ENCODE peak calls at places on chromosomes 11 and 22, in seven cellular contexts. J, C, V, H, E, R and B are unnamed samples.

GRCh38 chr22:50444663-50445062 is 30.2 kb downstream of the SBF1 start:
- DNase-seq in C (no peak), J (peak; percentile 44), E (no peak), R (no peak), H (peak; percentile 40), V (no peak), B (no peak)

GRCh38 chr11:94254214-94254613 is 50.2 kb upstream of the IZUMO1R start:
- DNase-seq in R (no peak), H (no peak), J (no peak), C (no peak), V (no peak), E (no peak), B (no peak)

GRCh38 chr22:35959121-35959800 is 69.4 kb downstream of the RBFOX2 start:
- DNase-seq in J (no peak), H (no peak), V (no peak), E (no peak), R (no peak), C (no peak), B (no peak)

GRCh38 chr22:23067691-23068090 is 2.6 kb upstream of the GNAZ start:
- DNase-seq in R (no peak), V (no peak), E (peak; percentile 37), H (no peak), C (no peak), J (no peak), B (no peak)

GRCh38 chr11:130738618-130739017 is 177.7 kb downstream of the SNX19 start:
- DNase-seq in R (no peak), J (no peak), E (no peak), V (no peak), H (no peak), C (no peak), B (no peak)

GRCh38 chr22:38710866-38711265 is 5.1 kb downstream of the GTPBP1 start:
- DNase-seq in R (no peak), V (no peak), E (no peak), H (no peak), J (no peak), C (no peak), B (no peak)

GRCh38 chr22:24763872-24764485 is 10.5 kb downstream of the PIWIL3 start:
- DNase-seq in H (no peak), V (no peak), C (no peak), R (no peak), E (no peak), J (no peak), B (peak; percentile 81)

GRCh38 chr11:76419896-76420295 is 24.9 kb upstream of the EMSY start:
- DNase-seq in R (no peak), C (no peak), V (peak; percentile 35), E (no peak), J (no peak), H (peak; percentile 12), B (no peak)

GRCh38 chr11:108973402-108974119 is 308.7 kb downstream of the DDX10 start:
- DNase-seq in C (no peak), J (peak; percentile 62), R (no peak), E (no peak), V (peak; percentile 61), H (no peak), B (no peak)

GRCh38 chr11:45677811-45678515 is 12.5 kb upstream of the CHST1 start:
- DNase-seq in R (no peak), E (no peak), V (no peak), C (no peak), J (no peak), H (no peak), B (no peak)

GRCh38 chr11:76224461-76225121 is 18.3 kb upstream of the WNT11 start:
- DNase-seq in V (no peak), R (no peak), C (no peak), E (no peak), H (no peak), J (no peak), B (no peak)

GRCh38 chr11:614583-615452 is 932 bp downstream of the IRF7 start:
- DNase-seq in J (no peak), H (no peak), E (no peak), R (no peak), C (no peak), V (no peak), B (no peak)

GRCh38 chr22:43892183-43892894 is 526 bp upstream of the PNPLA5 start:
- DNase-seq in H (no peak), V (no peak), J (no peak), R (no peak), E (no peak), C (no peak), B (no peak)

GRCh38 chr11:58958500-58958899 is 19.2 kb downstream of the GLYATL1 start:
- DNase-seq in V (peak; percentile 63), H (peak; percentile 35), R (no peak), E (no peak), J (no peak), C (no peak), B (no peak)

GRCh38 chr11:34909955-34910354 is 6.2 kb downstream of the APIP start:
- DNase-seq in V (no peak), E (no peak), J (no peak), R (no peak), C (no peak), H (no peak), B (no peak)

GRCh38 chr11:75667831-75668507 is 869 bp downstream of the MAP6 start:
- DNase-seq in J (no peak), R (peak; percentile 53), E (no peak), H (peak; percentile 44), C (no peak), V (peak; percentile 70), B (peak; percentile 84)

GRCh38 chr11:120117991-120118390 is 19.9 kb downstream of the TRIM29 start:
- DNase-seq in R (no peak), E (no peak), V (no peak), J (no peak), H (no peak), C (no peak), B (no peak)

GRCh38 chr22:18156878-18157713 is 7.1 kb downstream of the USP18 start:
- DNase-seq in H (peak; percentile 72), J (peak; percentile 84), C (no peak), R (peak; percentile 74), V (peak; percentile 83), E (no peak), B (peak; percentile 92)

GRCh38 chr11:118715837-118716260 is 36.4 kb upstream of the TREH start:
- DNase-seq in R (no peak), J (no peak), C (no peak), E (no peak), V (peak; percentile 36), H (no peak), B (no peak)

GRCh38 chr22:36659762-36660509 is 43.6 kb downstream of the CACNG2 start:
- DNase-seq in H (peak; percentile 96), V (peak; percentile 95), E (peak; percentile 95), C (no peak), J (peak; percentile 84), R (peak; percentile 66), B (peak; percentile 95)

GRCh38 chr11:112962854-112963367 is 1.7 kb downstream of the NCAM1 start:
- DNase-seq in R (peak; percentile 64), V (peak; percentile 65), H (no peak), J (no peak), E (no peak), C (no peak), B (no peak)

GRCh38 chr11:119664063-119664572 is 64.9 kb downstream of the NECTIN1 start:
- DNase-seq in C (no peak), R (no peak), H (no peak), E (no peak), J (no peak), V (no peak), B (no peak)

DNA sequence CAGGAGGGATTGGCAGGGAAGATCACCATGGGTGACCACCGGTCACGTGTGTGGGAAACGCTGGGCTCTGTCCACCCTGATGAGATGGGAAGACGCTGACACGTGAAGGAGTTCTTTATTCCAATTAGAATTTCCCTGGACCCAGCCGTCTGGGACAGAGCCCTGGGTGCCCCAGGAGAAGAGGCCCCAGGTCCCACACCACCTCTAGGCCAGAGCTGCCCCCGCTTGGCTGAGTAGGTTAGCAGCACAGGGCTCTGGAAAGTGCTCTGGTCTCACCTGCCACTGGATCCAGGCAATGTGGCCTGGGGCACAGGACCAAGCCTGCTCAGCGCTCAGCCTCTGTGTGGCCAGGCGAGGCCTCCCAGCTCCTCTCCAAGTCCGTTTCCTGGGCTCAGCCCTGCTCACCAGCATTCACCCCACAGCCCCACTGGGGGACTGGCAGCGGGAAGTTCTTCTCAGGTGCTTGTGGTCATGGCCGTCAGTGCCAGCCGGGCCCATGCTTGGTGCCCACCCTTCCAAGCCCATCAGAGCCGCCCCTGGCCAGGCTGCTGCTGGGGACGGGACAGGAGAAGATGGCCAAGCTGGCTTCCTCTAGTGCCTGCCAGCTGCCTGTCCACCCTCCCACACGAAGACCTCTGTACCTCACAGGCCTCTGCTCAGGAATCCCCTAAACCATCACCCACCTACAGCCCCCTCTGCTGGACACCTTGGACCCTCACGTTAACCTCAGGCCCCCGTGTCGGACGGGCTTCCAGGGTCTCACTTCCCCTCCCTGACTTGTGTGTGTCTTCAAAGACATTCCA is 62.5 kb upstream of the FGF3 start:
- DNase-seq in C (no peak), E (no peak), R (no peak), H (no peak), V (no peak), J (no peak), B (no peak)
- TF ChIP-seq CTCF in C (no peak), E (no peak), R (peak; percentile 13), H (no peak), V (peak; percentile 44), J (peak; percentile 16), B (peak; percentile 21)

DNA sequence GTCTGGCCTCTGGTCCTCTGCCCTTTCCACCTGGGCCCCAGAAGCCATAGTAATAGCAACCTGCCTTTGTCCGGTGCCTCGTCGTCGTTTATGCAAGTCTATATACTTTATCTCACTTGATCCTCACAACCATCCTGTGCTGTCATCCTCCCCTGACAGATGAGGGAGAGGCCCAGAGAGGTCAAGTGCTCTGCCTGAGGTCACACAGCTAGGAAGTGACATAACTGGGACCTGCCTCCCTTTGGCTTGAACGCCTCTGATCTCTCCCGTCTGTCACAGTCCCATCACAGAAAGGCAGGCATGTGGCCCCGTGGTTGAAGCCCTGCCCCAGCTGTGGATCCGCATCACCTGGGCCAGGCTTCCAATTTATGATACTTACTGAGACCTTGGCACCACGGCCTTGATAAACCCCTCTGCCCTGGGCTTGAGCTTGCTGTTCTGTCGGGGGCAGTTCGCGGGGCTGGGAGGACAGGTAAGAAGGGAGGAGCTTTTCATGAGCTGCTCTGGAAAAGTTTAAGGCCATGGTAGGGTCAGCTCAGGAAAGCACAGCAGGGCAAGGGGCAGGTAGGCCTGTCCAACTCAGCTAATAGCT is 247.0 kb downstream of the ST3GAL4 start:
- DNase-seq in R (no peak), H (no peak), V (no peak), C (no peak), E (no peak), J (no peak), B (no peak)
- TF ChIP-seq CTCF in R (no peak), H (no peak), V (no peak), C (no peak), E (no peak), J (no peak), B (no peak)

GRCh38 chr11:80320765-80321164 is 879.9 kb upstream of the TENM4 start:
- DNase-seq in J (no peak), H (no peak), V (peak; percentile 38), C (no peak), R (no peak), E (no peak), B (no peak)
- TF ChIP-seq CTCF in J (peak; percentile 24), H (no peak), V (peak; percentile 61), C (no peak), R (no peak), E (no peak), B (peak; percentile 16)

GRCh38 chr11:67401495-67402191 is at the start of gene PPP1CA:
- DNase-seq in C (peak; percentile 87), H (peak; percentile 93), E (peak; percentile 97), R (peak; percentile 93), J (peak; percentile 59), V (peak; percentile 95), B (peak; percentile 98)
- TF ChIP-seq CTCF in C (peak; percentile 52), H (peak; percentile 53), E (peak; percentile 74), R (peak; percentile 57), J (no peak), V (no peak), B (peak; percentile 65)